ENCODE peak calls at places on chromosomes 7 and 10, in eight cellular contexts. One of them, this sample, is unnamed.

GRCh38 chr10:78599122-78599853 is 469.5 kb upstream of the ZMIZ1 start:
- DNase-seq in EH: no peak
- DNase-seq in tibial artery: no peak
- DNase-seq in stimulated activated CD8-positive, alpha-beta memory T cell treated with anti-CD3 and anti-CD28 coated beads, Interleukin-15, amount 100 ng/mL, for 4 hours: no peak
- DNase-seq in left colon: no peak
- DNase-seq in stimulated activated CD4-positive, alpha-beta T cell treated with anti-CD3 and anti-CD28 coated beads, Interleukin-4, amount 100 ng/mL, for 4 hours: no peak
- DNase-seq in nucleus accumbens: no peak
- DNase-seq in cerebellar nuclear complex: no peak
- DNase-seq in this sample: no peak

GRCh38 chr10:121553455-121553854 is 44.8 kb downstream of the FGFR2 start:
- DNase-seq in EH: no peak
- DNase-seq in tibial artery: no peak
- DNase-seq in stimulated activated CD8-positive, alpha-beta memory T cell treated with anti-CD3 and anti-CD28 coated beads, Interleukin-15, amount 100 ng/mL, for 4 hours: no peak
- DNase-seq in left colon: no peak
- DNase-seq in stimulated activated CD4-positive, alpha-beta T cell treated with anti-CD3 and anti-CD28 coated beads, Interleukin-4, amount 100 ng/mL, for 4 hours: no peak
- DNase-seq in nucleus accumbens: no peak
- DNase-seq in cerebellar nuclear complex: no peak
- DNase-seq in this sample: no peak

GRCh38 chr7:150405584-150406310 is 26.6 kb downstream of the ZNF775 start:
- DNase-seq in EH: peak; percentile 40
- DNase-seq in tibial artery: no peak
- DNase-seq in stimulated activated CD8-positive, alpha-beta memory T cell treated with anti-CD3 and anti-CD28 coated beads, Interleukin-15, amount 100 ng/mL, for 4 hours: no peak
- DNase-seq in left colon: peak; percentile 60
- DNase-seq in stimulated activated CD4-positive, alpha-beta T cell treated with anti-CD3 and anti-CD28 coated beads, Interleukin-4, amount 100 ng/mL, for 4 hours: no peak
- DNase-seq in nucleus accumbens: peak; percentile 78
- DNase-seq in cerebellar nuclear complex: no peak
- DNase-seq in this sample: peak; percentile 27

GRCh38 chr10:97179731-97180366 is 5.9 kb downstream of the SLIT1 start:
- DNase-seq in EH: no peak
- DNase-seq in tibial artery: peak; percentile 49
- DNase-seq in stimulated activated CD8-positive, alpha-beta memory T cell treated with anti-CD3 and anti-CD28 coated beads, Interleukin-15, amount 100 ng/mL, for 4 hours: no peak
- DNase-seq in left colon: no peak
- DNase-seq in stimulated activated CD4-positive, alpha-beta T cell treated with anti-CD3 and anti-CD28 coated beads, Interleukin-4, amount 100 ng/mL, for 4 hours: no peak
- DNase-seq in nucleus accumbens: peak; percentile 37
- DNase-seq in cerebellar nuclear complex: no peak
- DNase-seq in this sample: no peak

GRCh38 chr10:51907342-51907741 is 207.9 kb upstream of the CSTF2T start:
- DNase-seq in EH: peak; percentile 18
- DNase-seq in tibial artery: no peak
- DNase-seq in stimulated activated CD8-positive, alpha-beta memory T cell treated with anti-CD3 and anti-CD28 coated beads, Interleukin-15, amount 100 ng/mL, for 4 hours: no peak
- DNase-seq in left colon: no peak
- DNase-seq in stimulated activated CD4-positive, alpha-beta T cell treated with anti-CD3 and anti-CD28 coated beads, Interleukin-4, amount 100 ng/mL, for 4 hours: no peak
- DNase-seq in nucleus accumbens: no peak
- DNase-seq in cerebellar nuclear complex: no peak
- DNase-seq in this sample: peak; percentile 51

GRCh38 chr10:61160253-61160652 is 216.3 kb upstream of the RHOBTB1 start:
- DNase-seq in EH: no peak
- DNase-seq in tibial artery: no peak
- DNase-seq in stimulated activated CD8-positive, alpha-beta memory T cell treated with anti-CD3 and anti-CD28 coated beads, Interleukin-15, amount 100 ng/mL, for 4 hours: no peak
- DNase-seq in left colon: no peak
- DNase-seq in stimulated activated CD4-positive, alpha-beta T cell treated with anti-CD3 and anti-CD28 coated beads, Interleukin-4, amount 100 ng/mL, for 4 hours: no peak
- DNase-seq in nucleus accumbens: no peak
- DNase-seq in cerebellar nuclear complex: no peak
- DNase-seq in this sample: no peak

GRCh38 chr10:17460732-17461131 is 6.3 kb upstream of the ST8SIA6 start:
- DNase-seq in EH: no peak
- DNase-seq in tibial artery: no peak
- DNase-seq in stimulated activated CD8-positive, alpha-beta memory T cell treated with anti-CD3 and anti-CD28 coated beads, Interleukin-15, amount 100 ng/mL, for 4 hours: no peak
- DNase-seq in left colon: no peak
- DNase-seq in stimulated activated CD4-positive, alpha-beta T cell treated with anti-CD3 and anti-CD28 coated beads, Interleukin-4, amount 100 ng/mL, for 4 hours: no peak
- DNase-seq in nucleus accumbens: no peak
- DNase-seq in cerebellar nuclear complex: no peak
- DNase-seq in this sample: no peak

GRCh38 chr7:87370660-87371180 is 25.3 kb downstream of the CROT start:
- DNase-seq in EH: peak; percentile 53
- DNase-seq in tibial artery: no peak
- DNase-seq in stimulated activated CD8-positive, alpha-beta memory T cell treated with anti-CD3 and anti-CD28 coated beads, Interleukin-15, amount 100 ng/mL, for 4 hours: no peak
- DNase-seq in left colon: no peak
- DNase-seq in stimulated activated CD4-positive, alpha-beta T cell treated with anti-CD3 and anti-CD28 coated beads, Interleukin-4, amount 100 ng/mL, for 4 hours: no peak
- DNase-seq in nucleus accumbens: no peak
- DNase-seq in cerebellar nuclear complex: no peak
- DNase-seq in this sample: peak; percentile 44

GRCh38 chr10:6123467-6124042 is 34.7 kb downstream of the RBM17 start:
- DNase-seq in EH: no peak
- DNase-seq in tibial artery: no peak
- DNase-seq in stimulated activated CD8-positive, alpha-beta memory T cell treated with anti-CD3 and anti-CD28 coated beads, Interleukin-15, amount 100 ng/mL, for 4 hours: no peak
- DNase-seq in left colon: peak; percentile 21
- DNase-seq in stimulated activated CD4-positive, alpha-beta T cell treated with anti-CD3 and anti-CD28 coated beads, Interleukin-4, amount 100 ng/mL, for 4 hours: no peak
- DNase-seq in nucleus accumbens: no peak
- DNase-seq in cerebellar nuclear complex: no peak
- DNase-seq in this sample: no peak

GRCh38 chr10:110212119-110213006 is 5.0 kb downstream of the MXI1 start:
- DNase-seq in EH: no peak
- DNase-seq in tibial artery: no peak
- DNase-seq in stimulated activated CD8-positive, alpha-beta memory T cell treated with anti-CD3 and anti-CD28 coated beads, Interleukin-15, amount 100 ng/mL, for 4 hours: no peak
- DNase-seq in left colon: peak; percentile 82
- DNase-seq in stimulated activated CD4-positive, alpha-beta T cell treated with anti-CD3 and anti-CD28 coated beads, Interleukin-4, amount 100 ng/mL, for 4 hours: no peak
- DNase-seq in nucleus accumbens: no peak
- DNase-seq in cerebellar nuclear complex: no peak
- DNase-seq in this sample: no peak

GRCh38 chr7:155808551-155809331 is 3.5 kb downstream of the SHH start:
- DNase-seq in EH: no peak
- DNase-seq in tibial artery: no peak
- DNase-seq in stimulated activated CD8-positive, alpha-beta memory T cell treated with anti-CD3 and anti-CD28 coated beads, Interleukin-15, amount 100 ng/mL, for 4 hours: no peak
- DNase-seq in left colon: peak; percentile 63
- DNase-seq in stimulated activated CD4-positive, alpha-beta T cell treated with anti-CD3 and anti-CD28 coated beads, Interleukin-4, amount 100 ng/mL, for 4 hours: no peak
- DNase-seq in nucleus accumbens: no peak
- DNase-seq in cerebellar nuclear complex: no peak
- DNase-seq in this sample: no peak

GRCh38 chr7:113799896-113800295 is 118.9 kb downstream of the PPP1R3A start:
- DNase-seq in EH: no peak
- DNase-seq in tibial artery: no peak
- DNase-seq in stimulated activated CD8-positive, alpha-beta memory T cell treated with anti-CD3 and anti-CD28 coated beads, Interleukin-15, amount 100 ng/mL, for 4 hours: no peak
- DNase-seq in left colon: no peak
- DNase-seq in stimulated activated CD4-positive, alpha-beta T cell treated with anti-CD3 and anti-CD28 coated beads, Interleukin-4, amount 100 ng/mL, for 4 hours: no peak
- DNase-seq in nucleus accumbens: no peak
- DNase-seq in cerebellar nuclear complex: no peak
- DNase-seq in this sample: no peak

GRCh38 chr7:143384148-143384547 is 3.0 kb downstream of the ZYX start:
- DNase-seq in EH: peak; percentile 75
- DNase-seq in tibial artery: peak; percentile 74
- DNase-seq in stimulated activated CD8-positive, alpha-beta memory T cell treated with anti-CD3 and anti-CD28 coated beads, Interleukin-15, amount 100 ng/mL, for 4 hours: no peak
- DNase-seq in left colon: no peak
- DNase-seq in stimulated activated CD4-positive, alpha-beta T cell treated with anti-CD3 and anti-CD28 coated beads, Interleukin-4, amount 100 ng/mL, for 4 hours: no peak
- DNase-seq in nucleus accumbens: no peak
- DNase-seq in cerebellar nuclear complex: no peak
- DNase-seq in this sample: no peak

GRCh38 chr10:30686706-30687105 is 57.2 kb upstream of the LYZL2 start:
- DNase-seq in EH: no peak
- DNase-seq in tibial artery: no peak
- DNase-seq in stimulated activated CD8-positive, alpha-beta memory T cell treated with anti-CD3 and anti-CD28 coated beads, Interleukin-15, amount 100 ng/mL, for 4 hours: no peak
- DNase-seq in left colon: no peak
- DNase-seq in stimulated activated CD4-positive, alpha-beta T cell treated with anti-CD3 and anti-CD28 coated beads, Interleukin-4, amount 100 ng/mL, for 4 hours: no peak
- DNase-seq in nucleus accumbens: no peak
- DNase-seq in cerebellar nuclear complex: no peak
- DNase-seq in this sample: no peak

GRCh38 chr10:96548589-96548988 is 34.9 kb upstream of the TLL2 start:
- DNase-seq in EH: no peak
- DNase-seq in tibial artery: no peak
- DNase-seq in stimulated activated CD8-positive, alpha-beta memory T cell treated with anti-CD3 and anti-CD28 coated beads, Interleukin-15, amount 100 ng/mL, for 4 hours: no peak
- DNase-seq in left colon: no peak
- DNase-seq in stimulated activated CD4-positive, alpha-beta T cell treated with anti-CD3 and anti-CD28 coated beads, Interleukin-4, amount 100 ng/mL, for 4 hours: no peak
- DNase-seq in nucleus accumbens: no peak
- DNase-seq in cerebellar nuclear complex: no peak
- DNase-seq in this sample: no peak

GRCh38 chr10:49404321-49404878 is 8.5 kb upstream of the DRGX start:
- DNase-seq in EH: no peak
- DNase-seq in tibial artery: no peak
- DNase-seq in stimulated activated CD8-positive, alpha-beta memory T cell treated with anti-CD3 and anti-CD28 coated beads, Interleukin-15, amount 100 ng/mL, for 4 hours: no peak
- DNase-seq in left colon: no peak
- DNase-seq in stimulated activated CD4-positive, alpha-beta T cell treated with anti-CD3 and anti-CD28 coated beads, Interleukin-4, amount 100 ng/mL, for 4 hours: no peak
- DNase-seq in nucleus accumbens: no peak
- DNase-seq in cerebellar nuclear complex: no peak
- DNase-seq in this sample: no peak

GRCh38 chr7:149855368-149856305 is 17.5 kb downstream of the ZNF862 start:
- DNase-seq in EH: peak; percentile 87
- DNase-seq in tibial artery: no peak
- DNase-seq in stimulated activated CD8-positive, alpha-beta memory T cell treated with anti-CD3 and anti-CD28 coated beads, Interleukin-15, amount 100 ng/mL, for 4 hours: no peak
- DNase-seq in left colon: no peak
- DNase-seq in stimulated activated CD4-positive, alpha-beta T cell treated with anti-CD3 and anti-CD28 coated beads, Interleukin-4, amount 100 ng/mL, for 4 hours: no peak
- DNase-seq in nucleus accumbens: no peak
- DNase-seq in cerebellar nuclear complex: no peak
- DNase-seq in this sample: peak; percentile 51

GRCh38 chr10:43317422-43317821 is 50.6 kb upstream of the RASGEF1A start:
- DNase-seq in EH: no peak
- DNase-seq in tibial artery: no peak
- DNase-seq in stimulated activated CD8-positive, alpha-beta memory T cell treated with anti-CD3 and anti-CD28 coated beads, Interleukin-15, amount 100 ng/mL, for 4 hours: no peak
- DNase-seq in left colon: no peak
- DNase-seq in stimulated activated CD4-positive, alpha-beta T cell treated with anti-CD3 and anti-CD28 coated beads, Interleukin-4, amount 100 ng/mL, for 4 hours: no peak
- DNase-seq in nucleus accumbens: no peak
- DNase-seq in cerebellar nuclear complex: no peak
- DNase-seq in this sample: no peak

GRCh38 chr7:106717997-106718871 is 57.3 kb upstream of the CCDC71L start:
- DNase-seq in EH: peak; percentile 100
- DNase-seq in tibial artery: no peak
- DNase-seq in stimulated activated CD8-positive, alpha-beta memory T cell treated with anti-CD3 and anti-CD28 coated beads, Interleukin-15, amount 100 ng/mL, for 4 hours: peak; percentile 78
- DNase-seq in left colon: no peak
- DNase-seq in stimulated activated CD4-positive, alpha-beta T cell treated with anti-CD3 and anti-CD28 coated beads, Interleukin-4, amount 100 ng/mL, for 4 hours: peak; percentile 57
- DNase-seq in nucleus accumbens: no peak
- DNase-seq in cerebellar nuclear complex: no peak
- DNase-seq in this sample: peak; percentile 99

GRCh38 chr10:90723416-90724068 is 134.3 kb downstream of the HTR7 start:
- DNase-seq in EH: no peak
- DNase-seq in tibial artery: no peak
- DNase-seq in stimulated activated CD8-positive, alpha-beta memory T cell treated with anti-CD3 and anti-CD28 coated beads, Interleukin-15, amount 100 ng/mL, for 4 hours: no peak
- DNase-seq in left colon: no peak
- DNase-seq in stimulated activated CD4-positive, alpha-beta T cell treated with anti-CD3 and anti-CD28 coated beads, Interleukin-4, amount 100 ng/mL, for 4 hours: no peak
- DNase-seq in nucleus accumbens: no peak
- DNase-seq in cerebellar nuclear complex: no peak
- DNase-seq in this sample: no peak

GRCh38 chr7:44123190-44124003 is at the start of gene POLD2:
- DNase-seq in EH: peak; percentile 97
- DNase-seq in tibial artery: peak; percentile 99
- DNase-seq in stimulated activated CD8-positive, alpha-beta memory T cell treated with anti-CD3 and anti-CD28 coated beads, Interleukin-15, amount 100 ng/mL, for 4 hours: peak; percentile 96
- DNase-seq in left colon: peak; percentile 99
- DNase-seq in stimulated activated CD4-positive, alpha-beta T cell treated with anti-CD3 and anti-CD28 coated beads, Interleukin-4, amount 100 ng/mL, for 4 hours: peak; percentile 97
- DNase-seq in nucleus accumbens: peak; percentile 94
- DNase-seq in cerebellar nuclear complex: peak; percentile 78
- DNase-seq in this sample: peak; percentile 94

GRCh38 chr7:5396542-5396941 is 27.1 kb downstream of the TNRC18 start:
- DNase-seq in EH: peak; percentile 26
- DNase-seq in tibial artery: no peak
- DNase-seq in stimulated activated CD8-positive, alpha-beta memory T cell treated with anti-CD3 and anti-CD28 coated beads, Interleukin-15, amount 100 ng/mL, for 4 hours: peak; percentile 25
- DNase-seq in left colon: peak; percentile 60
- DNase-seq in stimulated activated CD4-positive, alpha-beta T cell treated with anti-CD3 and anti-CD28 coated beads, Interleukin-4, amount 100 ng/mL, for 4 hours: peak; percentile 32
- DNase-seq in nucleus accumbens: no peak
- DNase-seq in cerebellar nuclear complex: no peak
- DNase-seq in this sample: peak; percentile 61